ENCODE peak calls at places on chromosomes 1 and 21, in eight cellular contexts. P, B, Y, S, L, I, F and H are unnamed samples.

GRCh38 chr1:158140871-158141270 is 39.8 kb upstream of the CD1D start:
- DNase-seq in P (no peak), B (peak), Y (no peak), S (no peak), L (no peak), I (no peak), F (no peak), H (no peak)

GRCh38 chr1:41485605-41486004 is 1.1 kb upstream of the EDN2 start:
- DNase-seq in P (no peak), B (peak), Y (no peak), S (no peak), L (no peak), I (no peak), F (no peak), H (no peak)

GRCh38 chr1:178052650-178053461 is 41.0 kb upstream of the RASAL2 start:
- DNase-seq in P (no peak), B (no peak), Y (no peak), S (no peak), L (no peak), I (peak), F (no peak), H (no peak)

GRCh38 chr1:201515062-201515750 is 8.3 kb upstream of the CSRP1 start:
- DNase-seq in P (no peak), B (no peak), Y (no peak), S (no peak), L (no peak), I (no peak), F (no peak), H (no peak)

GRCh38 chr1:224175615-224176014 is 7.4 kb upstream of the DEGS1 start:
- DNase-seq in P (no peak), B (no peak), Y (no peak), S (peak), L (no peak), I (no peak), F (no peak), H (no peak)

GRCh38 chr1:19710825-19711611 is 46.3 kb downstream of the HTR6 start:
- DNase-seq in P (no peak), B (peak), Y (no peak), S (no peak), L (no peak), I (no peak), F (no peak), H (no peak)

GRCh38 chr1:173255214-173255813 is 48.2 kb upstream of the TNFSF4 start:
- DNase-seq in P (no peak), B (peak), Y (no peak), S (no peak), L (no peak), I (no peak), F (no peak), H (peak)

GRCh38 chr1:178134061-178134460 is 40.2 kb downstream of the RASAL2 start:
- DNase-seq in P (no peak), B (peak), Y (no peak), S (no peak), L (no peak), I (no peak), F (no peak), H (no peak)

GRCh38 chr1:157278383-157279156 is 140.4 kb upstream of the ETV3 start:
- DNase-seq in P (no peak), B (no peak), Y (no peak), S (no peak), L (no peak), I (no peak), F (no peak), H (no peak)

GRCh38 chr1:188949701-188950100 is 1528.0 kb downstream of the BRINP3 start:
- DNase-seq in P (no peak), B (no peak), Y (no peak), S (no peak), L (no peak), I (no peak), F (no peak), H (no peak)

GRCh38 chr1:160855181-160855981 is 7.3 kb downstream of the CD244 start:
- DNase-seq in P (no peak), B (no peak), Y (no peak), S (no peak), L (no peak), I (no peak), F (no peak), H (no peak)

GRCh38 chr1:202162418-202163280 is 2.2 kb upstream of the PTPN7 start:
- DNase-seq in P (no peak), B (no peak), Y (no peak), S (peak), L (no peak), I (no peak), F (no peak), H (no peak)

GRCh38 chr21:37240978-37241377 is 26.2 kb downstream of the VPS26C start:
- DNase-seq in P (no peak), B (no peak), Y (no peak), S (no peak), L (no peak), I (no peak), F (no peak), H (no peak)

GRCh38 chr1:980137-980571 is 1.7 kb downstream of the PERM1 start:
- DNase-seq in P (no peak), B (no peak), Y (no peak), S (no peak), L (no peak), I (no peak), F (no peak), H (no peak)

GRCh38 chr1:178500936-178501554 is 4.3 kb upstream of the CLEC20A start:
- DNase-seq in P (no peak), B (no peak), Y (no peak), S (no peak), L (no peak), I (no peak), F (no peak), H (no peak)

GRCh38 chr1:244796719-244797406 is 38.6 kb upstream of the COX20 start:
- DNase-seq in P (peak), B (peak), Y (peak), S (peak), L (peak), I (peak), F (peak), H (peak)

GRCh38 chr1:109314805-109315204 is 8.0 kb upstream of the MYBPHL start:
- DNase-seq in P (no peak), B (no peak), Y (no peak), S (no peak), L (no peak), I (no peak), F (no peak), H (no peak)

GRCh38 chr1:24003331-24003972 is 23.3 kb upstream of the SRSF10 start:
- DNase-seq in P (no peak), B (peak), Y (no peak), S (no peak), L (no peak), I (no peak), F (no peak), H (no peak)

GRCh38 chr1:69947837-69948236 is 257.5 kb downstream of the LRRC40 start:
- DNase-seq in P (no peak), B (no peak), Y (no peak), S (no peak), L (no peak), I (no peak), F (no peak), H (no peak)

GRCh38 chr1:240136402-240136801 is 44.7 kb downstream of the FMN2 start:
- DNase-seq in P (no peak), B (no peak), Y (no peak), S (no peak), L (no peak), I (no peak), F (no peak), H (no peak)

GRCh38 chr1:168234846-168235547 is 9.2 kb downstream of the SFT2D2 start:
- DNase-seq in P (no peak), B (peak), Y (no peak), S (peak), L (no peak), I (peak), F (peak), H (no peak)

GRCh38 chr21:31252611-31253010 is 91.5 kb downstream of the TIAM1 start:
- DNase-seq in P (no peak), B (no peak), Y (no peak), S (no peak), L (no peak), I (no peak), F (no peak), H (peak)